ENCODE peak calls at places on chromosomes 16 and 17, in eight cellular contexts. C, N, U, T, D, M, Y and H are unnamed samples.
A peak's percentile ranks its signal among the peaks of the same experiment; 100 is the strongest.

GRCh38 chr17:45222273-45222993 is 748 bp downstream of the FMNL1 start:
- DNase-seq in C (no peak), N (no peak), U (peak; percentile 90), T (no peak), D (no peak), M (no peak), Y (no peak), H (no peak)

GRCh38 chr17:61986898-61987297 is 59.1 kb upstream of the INTS2 start:
- DNase-seq in C (no peak), N (no peak), U (no peak), T (no peak), D (no peak), M (no peak), Y (no peak), H (no peak)

GRCh38 chr17:50778988-50779387 is 11.7 kb upstream of the ANKRD40CL start:
- DNase-seq in C (no peak), N (no peak), U (no peak), T (no peak), D (no peak), M (no peak), Y (no peak), H (no peak)

GRCh38 chr16:35414563-35414962 is 1955.2 kb downstream of the TP53TG3F start:
- DNase-seq in C (no peak), N (no peak), U (no peak), T (no peak), D (no peak), M (no peak), Y (no peak), H (no peak)

GRCh38 chr16:80802902-80803301 is 1.5 kb downstream of the CDYL2 start:
- DNase-seq in C (no peak), N (no peak), U (peak; percentile 42), T (no peak), D (no peak), M (no peak), Y (no peak), H (no peak)

GRCh38 chr16:21685034-21685455 is 21.3 kb downstream of the OTOA start:
- DNase-seq in C (no peak), N (no peak), U (peak; percentile 88), T (no peak), D (no peak), M (no peak), Y (no peak), H (no peak)

GRCh38 chr16:53053967-53054669 is 673 bp upstream of the CHD9 start:
- DNase-seq in C (no peak), N (no peak), U (no peak), T (peak; percentile 63), D (no peak), M (no peak), Y (peak; percentile 54), H (peak; percentile 61)

GRCh38 chr17:45144199-45145034 is 3.9 kb upstream of the HEXIM1 start:
- DNase-seq in C (no peak), N (no peak), U (peak; percentile 78), T (peak; percentile 63), D (no peak), M (no peak), Y (peak; percentile 58), H (peak; percentile 61)

GRCh38 chr16:24499193-24499814 is 40.1 kb upstream of the RBBP6 start:
- DNase-seq in C (no peak), N (peak; percentile 77), U (peak; percentile 92), T (peak; percentile 44), D (no peak), M (peak; percentile 13), Y (peak; percentile 44), H (peak; percentile 36)

GRCh38 chr17:50018909-50019308 is 23.9 kb upstream of the DLX3 start:
- DNase-seq in C (no peak), N (no peak), U (no peak), T (no peak), D (no peak), M (no peak), Y (no peak), H (no peak)

GRCh38 chr17:8372422-8372821 is 4.1 kb downstream of the KRABD2 start:
- DNase-seq in C (no peak), N (no peak), U (no peak), T (no peak), D (no peak), M (no peak), Y (no peak), H (no peak)

GRCh38 chr16:48965391-48965790 is 316.2 kb downstream of the CBLN1 start:
- DNase-seq in C (no peak), N (no peak), U (no peak), T (no peak), D (no peak), M (no peak), Y (no peak), H (no peak)

GRCh38 chr17:76376318-76377133 is 7.9 kb upstream of the SPHK1 start:
- DNase-seq in C (no peak), N (no peak), U (no peak), T (no peak), D (no peak), M (no peak), Y (no peak), H (no peak)

GRCh38 chr17:76369804-76370203 is 14.6 kb upstream of the SPHK1 start:
- DNase-seq in C (no peak), N (no peak), U (no peak), T (no peak), D (no peak), M (no peak), Y (no peak), H (no peak)

GRCh38 chr17:76371656-76372628 is 12.5 kb upstream of the SPHK1 start:
- DNase-seq in C (no peak), N (no peak), U (no peak), T (no peak), D (no peak), M (peak; percentile 95), Y (no peak), H (no peak)

GRCh38 chr17:76370261-76370993 is 14.0 kb upstream of the SPHK1 start:
- DNase-seq in C (no peak), N (no peak), U (no peak), T (peak; percentile 68), D (no peak), M (peak; percentile 92), Y (no peak), H (no peak)

DNA sequence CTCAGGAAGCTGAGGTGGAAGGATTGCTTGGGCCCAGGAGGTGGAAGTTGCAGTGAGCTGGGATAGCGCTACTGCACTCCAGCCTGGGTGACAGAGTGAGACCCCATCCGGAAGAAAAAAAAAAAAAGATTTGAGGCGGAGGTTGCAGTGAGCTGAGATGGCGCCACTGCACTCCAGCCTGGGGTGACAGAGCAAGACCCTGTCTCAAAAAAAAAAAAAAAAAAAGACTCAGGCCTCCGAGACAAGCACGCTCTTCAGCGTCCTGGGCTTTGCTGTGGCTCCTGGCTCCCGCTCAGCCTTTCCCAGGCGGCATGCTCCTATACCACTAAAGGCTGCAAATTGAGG is 11.0 kb upstream of the SPHK1 start:
- DNase-seq in C (no peak), N (no peak), U (no peak), T (no peak), D (no peak), M (no peak), Y (no peak), H (no peak)
- TF ChIP-seq CTCF in C (no peak), N (no peak), U (no peak), T (no peak), D (no peak), M (no peak), Y (no peak), H (no peak)

GRCh38 chr16:72380283-72380682 is 208.3 kb upstream of the PMFBP1 start:
- DNase-seq in C (no peak), N (no peak), U (no peak), T (no peak), D (no peak), M (peak; percentile 25), Y (no peak), H (no peak)
- TF ChIP-seq CTCF in C (no peak), N (no peak), U (no peak), T (no peak), D (no peak), M (no peak), Y (no peak), H (no peak)

GRCh38 chr17:53191878-53192277 is 630.8 kb upstream of the KIF2B start:
- DNase-seq in C (no peak), N (no peak), U (no peak), T (no peak), D (no peak), M (no peak), Y (no peak), H (no peak)
- TF ChIP-seq CTCF in C (no peak), N (no peak), U (peak; percentile 27), T (no peak), D (no peak), M (no peak), Y (no peak), H (no peak)

DNA sequence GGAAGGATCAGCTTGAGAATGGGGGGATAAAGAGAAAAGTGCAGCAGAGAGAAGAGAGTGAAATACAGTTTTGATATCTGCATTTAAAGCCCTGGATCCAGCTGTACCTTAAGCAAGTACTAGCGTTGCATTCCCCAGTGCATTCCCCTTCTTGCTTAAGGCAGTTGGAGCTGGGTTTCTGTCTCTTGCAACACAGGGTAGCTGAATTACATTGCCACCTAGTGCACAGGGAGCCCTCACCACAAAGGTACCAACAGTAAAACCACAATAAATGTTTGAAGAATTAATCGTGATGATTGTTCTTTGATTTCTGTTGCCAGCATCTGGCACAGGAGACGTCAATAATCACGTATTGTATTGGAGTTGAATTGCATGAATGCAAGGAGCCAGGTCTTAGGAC is 588.7 kb downstream of the RBFOX1 start:
- DNase-seq in C (no peak), N (no peak), U (peak; percentile 43), T (no peak), D (no peak), M (no peak), Y (no peak), H (no peak)
- TF ChIP-seq CTCF in C (no peak), N (no peak), U (peak; percentile 56), T (no peak), D (no peak), M (no peak), Y (no peak), H (no peak)

DNA sequence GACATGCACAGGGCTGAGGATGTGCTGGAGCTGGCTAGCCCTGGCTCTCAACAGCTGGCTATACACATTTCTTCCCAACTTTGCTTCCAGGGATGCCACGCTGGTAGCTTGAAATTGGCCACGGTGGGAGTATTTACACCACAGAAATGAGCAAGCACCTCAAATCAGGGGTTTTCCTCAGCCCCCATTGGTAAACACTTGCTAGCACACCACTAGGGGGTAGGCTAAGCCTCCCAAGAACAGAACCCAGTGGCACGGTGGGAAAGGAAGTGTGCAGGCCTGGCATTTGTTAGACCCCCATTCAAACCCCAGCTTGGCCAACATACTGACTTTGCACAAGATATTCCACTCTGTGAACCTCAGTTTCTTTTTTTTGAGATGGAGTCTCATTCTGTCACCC is 12.9 kb downstream of the DRC3 start:
- DNase-seq in C (no peak), N (no peak), U (no peak), T (no peak), D (no peak), M (no peak), Y (peak; percentile 64), H (no peak)
- TF ChIP-seq CTCF in C (no peak), N (no peak), U (peak; percentile 62), T (peak; percentile 7), D (no peak), M (peak; percentile 41), Y (peak; percentile 31), H (peak; percentile 31)